ENCODE peak calls at places on chromosomes 7 and 10, in five cellular contexts. U is astrocyte, T is SK-N-SH, J is hepatocyte, S is gastrocnemius medialis. O is an unnamed sample.

GRCh38 chr7:21054427-21055133 is 267.9 kb upstream of the SP8 start:
- DNase-seq in U (no peak), J (no peak), T (no peak), S (no peak), O (no peak)

GRCh38 chr10:82814635-82815034 is 939.6 kb downstream of the NRG3 start:
- DNase-seq in T (no peak), J (no peak), S (no peak), U (peak), O (no peak)

GRCh38 chr7:64999165-65000004 is 7.1 kb downstream of the ERV3-1 start:
- DNase-seq in J (peak), T (no peak), S (peak), U (peak), O (no peak)

GRCh38 chr10:132446661-132447445 is 49.9 kb downstream of the PWWP2B start:
- DNase-seq in S (no peak), J (peak), U (no peak), T (peak), O (peak)

GRCh38 chr7:104933433-104934074 is 80.5 kb upstream of the KMT2E start:
- DNase-seq in T (no peak), U (no peak), S (no peak), J (no peak), O (no peak)

GRCh38 chr7:66627876-66628360 is 763 bp upstream of the KCTD7 start:
- DNase-seq in S (no peak), U (no peak), T (no peak), J (no peak), O (no peak)

GRCh38 chr10:71736570-71737355 is 17.2 kb upstream of the C10orf105 start:
- DNase-seq in T (no peak), J (no peak), S (no peak), U (no peak), O (no peak)

GRCh38 chr10:58733436-58733835 is 220.8 kb downstream of the BICC1 start:
- DNase-seq in T (no peak), U (no peak), J (no peak), S (no peak), O (no peak)

GRCh38 chr10:58424176-58424575 is 39.0 kb downstream of the TFAM start:
- DNase-seq in U (peak), J (no peak), S (no peak), T (no peak), O (no peak)

GRCh38 chr7:71633571-71634008 is 501.6 kb downstream of the GALNT17 start:
- DNase-seq in U (peak), J (peak), T (no peak), S (no peak), O (no peak)

GRCh38 chr10:117137911-117138642 is at the start of gene VAX1:
- DNase-seq in T (peak), J (no peak), S (no peak), U (no peak), O (no peak)

GRCh38 chr7:696426-697258 is 29.9 kb upstream of the DNAAF5 start:
- DNase-seq in U (no peak), J (no peak), S (no peak), T (no peak), O (no peak)

GRCh38 chr7:138097064-138097741 is 20.9 kb downstream of the AKR1D1 start:
- DNase-seq in T (peak), J (peak), S (no peak), U (peak), O (peak)

GRCh38 chr10:28533571-28534304 is 820 bp downstream of the WAC start:
- DNase-seq in S (peak), T (peak), J (peak), U (no peak), O (peak)

GRCh38 chr7:85156661-85157213 is 30.1 kb downstream of the SEMA3D start:
- DNase-seq in U (no peak), J (no peak), T (no peak), S (no peak), O (no peak)

GRCh38 chr10:90148121-90148855 is 446.9 kb downstream of the KIF20B start:
- DNase-seq in S (no peak), J (peak), T (peak), U (peak), O (no peak)
- TF ChIP-seq CTCF in S (no peak), J (peak), T (peak), U (peak), O (peak)

GRCh38 chr7:37220664-37221063 is 228.0 kb downstream of the ELMO1 start:
- DNase-seq in U (no peak), T (no peak), J (no peak), S (no peak), O (no peak)
- H3K4me3 ChIP-seq in U (no peak), T (no peak), J (no peak), S (no peak), O (no peak)

GRCh38 chr7:141071260-141071854 is 2.5 kb upstream of the TMEM178B start:
- DNase-seq in U (no peak), J (peak), S (peak), T (peak), O (peak)
- TF ChIP-seq CTCF in U (no peak), J (peak), S (no peak), T (peak), O (peak)

GRCh38 chr10:105843786-105844560 is 1202.9 kb downstream of the SORCS3 start:
- DNase-seq in J (no peak), U (no peak), T (no peak), S (no peak), O (no peak)

GRCh38 chr10:105840288-105840770 is 1199.2 kb downstream of the SORCS3 start:
- DNase-seq in S (no peak), J (no peak), U (no peak), T (no peak), O (no peak)

GRCh38 chr10:105844653-105845052 is 1203.6 kb downstream of the SORCS3 start:
- DNase-seq in U (no peak), S (no peak), J (no peak), T (no peak), O (no peak)
- H3K4me3 ChIP-seq in U (no peak), S (no peak), J (no peak), T (no peak), O (no peak)

GRCh38 chr7:78587443-78588044 is 789.0 kb downstream of the PHTF2 start:
- DNase-seq in S (no peak), T (peak), U (no peak), J (no peak), O (peak)
- TF ChIP-seq CTCF in S (no peak), T (peak), U (peak), J (peak), O (peak)

GRCh38 chr10:60238408-60239100 is 151.1 kb downstream of the ANK3 start:
- DNase-seq in J (peak), U (peak), T (peak), S (no peak), O (peak)

GRCh38 chr10:60237977-60238376 is 151.7 kb downstream of the ANK3 start:
- DNase-seq in J (no peak), U (peak), T (no peak), S (no peak), O (no peak)

GRCh38 chr10:60239228-60239627 is 150.4 kb downstream of the ANK3 start:
- DNase-seq in J (no peak), T (no peak), U (no peak), S (no peak), O (no peak)

GRCh38 chr10:60235001-60235400 is 154.7 kb downstream of the ANK3 start:
- DNase-seq in T (no peak), U (peak), S (no peak), J (no peak), O (no peak)

GRCh38 chr10:60236869-60237524 is 152.7 kb downstream of the ANK3 start:
- DNase-seq in J (no peak), U (peak), S (peak), T (peak), O (no peak)
- H3K4me3 ChIP-seq in J (no peak), U (no peak), S (no peak), T (no peak), O (no peak)

GRCh38 chr7:27329917-27330316 is 87.3 kb downstream of the EVX1 start:
- DNase-seq in S (no peak), U (no peak), T (peak), J (no peak), O (no peak)
- TF ChIP-seq CTCF in S (no peak), U (no peak), T (no peak), J (no peak), O (peak)

GRCh38 chr7:2929321-2930201 is 85.5 kb upstream of the GNA12 start:
- DNase-seq in J (no peak), U (no peak), S (no peak), T (peak), O (no peak)

GRCh38 chr7:2927592-2927991 is 83.5 kb upstream of the GNA12 start:
- DNase-seq in U (no peak), S (no peak), T (peak), J (no peak), O (no peak)

GRCh38 chr7:2926898-2927405 is 82.8 kb upstream of the GNA12 start:
- DNase-seq in J (no peak), S (no peak), T (peak), U (no peak), O (no peak)

GRCh38 chr7:2928613-2929311 is 84.7 kb upstream of the GNA12 start:
- DNase-seq in S (no peak), U (no peak), J (no peak), T (peak), O (peak)

DNA sequence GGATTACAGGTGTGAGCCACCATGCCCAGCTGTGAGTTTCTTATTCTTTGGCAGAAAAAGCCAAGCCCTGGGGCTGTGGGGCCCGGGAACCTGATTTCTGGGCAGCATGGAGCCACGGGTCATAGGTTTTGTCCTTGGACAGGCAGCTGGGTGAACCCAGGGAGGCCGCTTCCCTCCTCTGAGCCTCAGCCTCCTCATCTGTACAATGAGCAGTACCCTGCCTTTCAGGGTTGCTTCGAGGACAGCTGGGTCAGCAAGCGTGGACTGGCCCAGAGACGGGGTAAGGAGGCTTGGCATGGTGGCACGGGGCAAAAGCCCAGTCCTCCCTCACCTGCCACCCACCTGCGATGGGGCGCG is 84.1 kb upstream of the GNA12 start:
- DNase-seq in U (no peak), T (no peak), S (no peak), J (no peak), O (no peak)
- H3K4me3 ChIP-seq in U (no peak), T (no peak), S (no peak), J (no peak), O (no peak)

O was measured in BE2C.